ENCODE peak calls at places on chromosomes 11 and 22, in nine cellular contexts. One of them, this sample, is unnamed.
A peak's percentile ranks its signal among the peaks of the same experiment; 100 is the strongest.

GRCh38 chr11:94897330-94897768 is 76.0 kb downstream of the CWC15 start:
- DNase-seq in left ventricle myocardium inferior: peak; percentile 43
- DNase-seq in cardiac muscle cell: peak; percentile 70
- DNase-seq in neural crest cell: peak; percentile 39
- DNase-seq in fibroblast of mammary gland: peak; percentile 62
- DNase-seq in Calu3: peak; percentile 26
- DNase-seq in MCF 10A: peak; percentile 62
- DNase-seq in astrocyte of the spinal cord: peak; percentile 64
- DNase-seq in GM12865: peak; percentile 45
- DNase-seq in this sample: no peak

GRCh38 chr22:42943981-42944380 is 71.0 kb downstream of the PACSIN2 start:
- DNase-seq in left ventricle myocardium inferior: no peak
- DNase-seq in cardiac muscle cell: no peak
- DNase-seq in neural crest cell: no peak
- DNase-seq in fibroblast of mammary gland: no peak
- DNase-seq in Calu3: no peak
- DNase-seq in MCF 10A: no peak
- DNase-seq in astrocyte of the spinal cord: no peak
- DNase-seq in GM12865: no peak
- DNase-seq in this sample: no peak

GRCh38 chr11:40274017-40274416 is 1185.4 kb downstream of the LRRC4C start:
- DNase-seq in left ventricle myocardium inferior: no peak
- DNase-seq in cardiac muscle cell: peak; percentile 39
- DNase-seq in neural crest cell: no peak
- DNase-seq in fibroblast of mammary gland: no peak
- DNase-seq in Calu3: no peak
- DNase-seq in MCF 10A: peak; percentile 39
- DNase-seq in astrocyte of the spinal cord: peak; percentile 88
- DNase-seq in GM12865: no peak
- DNase-seq in this sample: no peak

GRCh38 chr22:22089459-22090308 is 107.1 kb upstream of the TOP3B start:
- DNase-seq in left ventricle myocardium inferior: no peak
- DNase-seq in cardiac muscle cell: no peak
- DNase-seq in neural crest cell: no peak
- DNase-seq in fibroblast of mammary gland: no peak
- DNase-seq in Calu3: no peak
- DNase-seq in MCF 10A: no peak
- DNase-seq in astrocyte of the spinal cord: no peak
- DNase-seq in GM12865: no peak
- DNase-seq in this sample: no peak

GRCh38 chr22:23565942-23566715 is 14.0 kb downstream of the IGLL1 start:
- DNase-seq in left ventricle myocardium inferior: no peak
- DNase-seq in cardiac muscle cell: peak; percentile 6
- DNase-seq in neural crest cell: peak; percentile 64
- DNase-seq in fibroblast of mammary gland: no peak
- DNase-seq in Calu3: peak; percentile 23
- DNase-seq in MCF 10A: no peak
- DNase-seq in astrocyte of the spinal cord: no peak
- DNase-seq in GM12865: no peak
- DNase-seq in this sample: no peak

GRCh38 chr11:34105957-34106504 is 602 bp downstream of the NAT10 start:
- DNase-seq in left ventricle myocardium inferior: no peak
- DNase-seq in cardiac muscle cell: no peak
- DNase-seq in neural crest cell: no peak
- DNase-seq in fibroblast of mammary gland: peak; percentile 23
- DNase-seq in Calu3: no peak
- DNase-seq in MCF 10A: no peak
- DNase-seq in astrocyte of the spinal cord: peak; percentile 10
- DNase-seq in GM12865: no peak
- DNase-seq in this sample: no peak

GRCh38 chr11:125931681-125932080 is 14.2 kb upstream of the VSIG10L2 start:
- DNase-seq in left ventricle myocardium inferior: no peak
- DNase-seq in cardiac muscle cell: no peak
- DNase-seq in neural crest cell: no peak
- DNase-seq in fibroblast of mammary gland: no peak
- DNase-seq in Calu3: no peak
- DNase-seq in MCF 10A: no peak
- DNase-seq in astrocyte of the spinal cord: no peak
- DNase-seq in GM12865: no peak
- DNase-seq in this sample: no peak

GRCh38 chr11:110076388-110076965 is 16.7 kb upstream of the ZC3H12C start:
- DNase-seq in left ventricle myocardium inferior: no peak
- DNase-seq in cardiac muscle cell: no peak
- DNase-seq in neural crest cell: no peak
- DNase-seq in fibroblast of mammary gland: peak; percentile 50
- DNase-seq in Calu3: no peak
- DNase-seq in MCF 10A: peak; percentile 73
- DNase-seq in astrocyte of the spinal cord: no peak
- DNase-seq in GM12865: no peak
- DNase-seq in this sample: no peak

GRCh38 chr22:27785818-27786217 is 15.7 kb downstream of the MN1 start:
- DNase-seq in left ventricle myocardium inferior: no peak
- DNase-seq in cardiac muscle cell: no peak
- DNase-seq in neural crest cell: no peak
- DNase-seq in fibroblast of mammary gland: no peak
- DNase-seq in Calu3: no peak
- DNase-seq in MCF 10A: no peak
- DNase-seq in astrocyte of the spinal cord: no peak
- DNase-seq in GM12865: no peak
- DNase-seq in this sample: no peak

GRCh38 chr11:34053161-34053686 is 1.7 kb downstream of the CAPRIN1 start:
- DNase-seq in left ventricle myocardium inferior: peak; percentile 72
- DNase-seq in cardiac muscle cell: peak; percentile 79
- DNase-seq in neural crest cell: peak; percentile 49
- DNase-seq in fibroblast of mammary gland: peak; percentile 73
- DNase-seq in Calu3: peak; percentile 79
- DNase-seq in MCF 10A: peak; percentile 74
- DNase-seq in astrocyte of the spinal cord: peak; percentile 76
- DNase-seq in GM12865: peak; percentile 89
- DNase-seq in this sample: peak; percentile 74

GRCh38 chr11:84558085-84558905 is 1068.8 kb downstream of the DLG2 start:
- DNase-seq in left ventricle myocardium inferior: no peak
- DNase-seq in cardiac muscle cell: peak; percentile 65
- DNase-seq in neural crest cell: peak; percentile 8
- DNase-seq in fibroblast of mammary gland: peak; percentile 66
- DNase-seq in Calu3: peak; percentile 20
- DNase-seq in MCF 10A: peak; percentile 57
- DNase-seq in astrocyte of the spinal cord: peak; percentile 64
- DNase-seq in GM12865: peak; percentile 54
- DNase-seq in this sample: no peak

GRCh38 chr11:112227471-112227870 is 1.2 kb downstream of the PTS start:
- DNase-seq in left ventricle myocardium inferior: no peak
- DNase-seq in cardiac muscle cell: no peak
- DNase-seq in neural crest cell: no peak
- DNase-seq in fibroblast of mammary gland: peak; percentile 8
- DNase-seq in Calu3: no peak
- DNase-seq in MCF 10A: no peak
- DNase-seq in astrocyte of the spinal cord: no peak
- DNase-seq in GM12865: no peak
- DNase-seq in this sample: no peak

GRCh38 chr11:15903246-15903645 is 453.1 kb downstream of the SOX6 start:
- DNase-seq in left ventricle myocardium inferior: no peak
- DNase-seq in cardiac muscle cell: no peak
- DNase-seq in neural crest cell: no peak
- DNase-seq in fibroblast of mammary gland: no peak
- DNase-seq in Calu3: peak; percentile 17
- DNase-seq in MCF 10A: peak; percentile 61
- DNase-seq in astrocyte of the spinal cord: no peak
- DNase-seq in GM12865: no peak
- DNase-seq in this sample: no peak

GRCh38 chr11:134521452-134522289 is 109.6 kb upstream of the B3GAT1 start:
- DNase-seq in left ventricle myocardium inferior: no peak
- DNase-seq in cardiac muscle cell: no peak
- DNase-seq in neural crest cell: no peak
- DNase-seq in fibroblast of mammary gland: no peak
- DNase-seq in Calu3: no peak
- DNase-seq in MCF 10A: no peak
- DNase-seq in astrocyte of the spinal cord: no peak
- DNase-seq in GM12865: no peak
- DNase-seq in this sample: no peak

GRCh38 chr11:69174841-69175240 is 19.1 kb downstream of the SMIM38 start:
- DNase-seq in left ventricle myocardium inferior: no peak
- DNase-seq in cardiac muscle cell: no peak
- DNase-seq in neural crest cell: no peak
- DNase-seq in fibroblast of mammary gland: no peak
- DNase-seq in Calu3: no peak
- DNase-seq in MCF 10A: no peak
- DNase-seq in astrocyte of the spinal cord: no peak
- DNase-seq in GM12865: no peak
- DNase-seq in this sample: no peak

GRCh38 chr11:2741377-2742131 is 41.8 kb upstream of the KCNQ1OT1 start:
- DNase-seq in left ventricle myocardium inferior: peak; percentile 18
- DNase-seq in cardiac muscle cell: peak; percentile 93
- DNase-seq in neural crest cell: no peak
- DNase-seq in fibroblast of mammary gland: peak; percentile 83
- DNase-seq in Calu3: no peak
- DNase-seq in MCF 10A: peak; percentile 79
- DNase-seq in astrocyte of the spinal cord: peak; percentile 77
- DNase-seq in GM12865: no peak
- DNase-seq in this sample: no peak

GRCh38 chr11:93131709-93132108 is 66.1 kb downstream of the SLC36A4 start:
- DNase-seq in left ventricle myocardium inferior: no peak
- DNase-seq in cardiac muscle cell: peak; percentile 3
- DNase-seq in neural crest cell: no peak
- DNase-seq in fibroblast of mammary gland: no peak
- DNase-seq in Calu3: no peak
- DNase-seq in MCF 10A: peak; percentile 31
- DNase-seq in astrocyte of the spinal cord: no peak
- DNase-seq in GM12865: no peak
- DNase-seq in this sample: no peak

GRCh38 chr22:19734837-19735382 is 11.6 kb downstream of the GP1BB start:
- DNase-seq in left ventricle myocardium inferior: no peak
- DNase-seq in cardiac muscle cell: no peak
- DNase-seq in neural crest cell: no peak
- DNase-seq in fibroblast of mammary gland: no peak
- DNase-seq in Calu3: no peak
- DNase-seq in MCF 10A: no peak
- DNase-seq in astrocyte of the spinal cord: no peak
- DNase-seq in GM12865: no peak
- DNase-seq in this sample: no peak
- TF ChIP-seq CTCF in left ventricle myocardium inferior: no peak
- TF ChIP-seq CTCF in cardiac muscle cell: no peak
- TF ChIP-seq CTCF in neural crest cell: no peak
- TF ChIP-seq CTCF in fibroblast of mammary gland: no peak
- TF ChIP-seq CTCF in Calu3: no peak
- TF ChIP-seq CTCF in MCF 10A: no peak
- TF ChIP-seq CTCF in astrocyte of the spinal cord: no peak
- TF ChIP-seq CTCF in GM12865: no peak
- TF ChIP-seq CTCF in this sample: no peak

DNA sequence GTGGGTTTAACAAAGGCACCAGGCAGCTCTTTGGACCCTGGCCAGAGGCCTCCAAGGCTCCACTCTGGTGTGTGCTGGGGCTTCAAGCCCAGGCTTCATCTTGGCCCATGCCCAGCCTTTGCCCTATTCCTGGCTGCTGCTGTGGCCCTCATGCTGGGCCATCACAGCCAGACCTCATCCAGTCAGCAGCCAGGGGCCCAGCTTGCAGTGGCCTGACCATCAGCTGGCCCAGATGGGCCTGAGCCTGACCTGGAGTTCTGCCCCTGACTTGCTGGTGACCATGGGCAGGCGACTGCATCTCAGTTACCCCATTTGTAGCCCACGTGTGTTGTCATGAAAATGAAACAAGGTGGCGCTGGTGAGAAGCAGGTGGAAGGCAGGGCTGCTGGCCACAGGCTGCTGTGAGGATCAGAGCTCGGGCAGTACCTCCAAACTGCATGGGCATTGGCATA is 76.1 kb downstream of the MED15 start:
- DNase-seq in left ventricle myocardium inferior: peak; percentile 64
- DNase-seq in cardiac muscle cell: no peak
- DNase-seq in neural crest cell: no peak
- DNase-seq in fibroblast of mammary gland: no peak
- DNase-seq in Calu3: no peak
- DNase-seq in MCF 10A: no peak
- DNase-seq in astrocyte of the spinal cord: no peak
- DNase-seq in GM12865: no peak
- DNase-seq in this sample: no peak
- TF ChIP-seq CTCF in left ventricle myocardium inferior: no peak
- TF ChIP-seq CTCF in cardiac muscle cell: peak; percentile 4
- TF ChIP-seq CTCF in neural crest cell: no peak
- TF ChIP-seq CTCF in fibroblast of mammary gland: peak; percentile 4
- TF ChIP-seq CTCF in Calu3: no peak
- TF ChIP-seq CTCF in MCF 10A: peak; percentile 7
- TF ChIP-seq CTCF in astrocyte of the spinal cord: peak; percentile 26
- TF ChIP-seq CTCF in GM12865: no peak
- TF ChIP-seq CTCF in this sample: no peak

GRCh38 chr22:38967451-38968450 is 10.3 kb downstream of the APOBEC3A start:
- DNase-seq in left ventricle myocardium inferior: no peak
- DNase-seq in cardiac muscle cell: no peak
- DNase-seq in neural crest cell: no peak
- DNase-seq in fibroblast of mammary gland: no peak
- DNase-seq in Calu3: no peak
- DNase-seq in MCF 10A: no peak
- DNase-seq in astrocyte of the spinal cord: no peak
- DNase-seq in GM12865: peak; percentile 46
- DNase-seq in this sample: no peak
- TF ChIP-seq CTCF in left ventricle myocardium inferior: no peak
- TF ChIP-seq CTCF in cardiac muscle cell: no peak
- TF ChIP-seq CTCF in neural crest cell: no peak
- TF ChIP-seq CTCF in fibroblast of mammary gland: no peak
- TF ChIP-seq CTCF in Calu3: no peak
- TF ChIP-seq CTCF in MCF 10A: no peak
- TF ChIP-seq CTCF in astrocyte of the spinal cord: no peak
- TF ChIP-seq CTCF in GM12865: no peak
- TF ChIP-seq CTCF in this sample: no peak

GRCh38 chr22:31250740-31251330 is 38.7 kb downstream of the LIMK2 start:
- DNase-seq in left ventricle myocardium inferior: no peak
- DNase-seq in cardiac muscle cell: peak; percentile 51
- DNase-seq in neural crest cell: no peak
- DNase-seq in fibroblast of mammary gland: no peak
- DNase-seq in Calu3: no peak
- DNase-seq in MCF 10A: peak; percentile 54
- DNase-seq in astrocyte of the spinal cord: no peak
- DNase-seq in GM12865: no peak
- DNase-seq in this sample: no peak
- TF ChIP-seq CTCF in left ventricle myocardium inferior: no peak
- TF ChIP-seq CTCF in cardiac muscle cell: no peak
- TF ChIP-seq CTCF in neural crest cell: no peak
- TF ChIP-seq CTCF in fibroblast of mammary gland: no peak
- TF ChIP-seq CTCF in Calu3: no peak
- TF ChIP-seq CTCF in MCF 10A: no peak
- TF ChIP-seq CTCF in astrocyte of the spinal cord: no peak
- TF ChIP-seq CTCF in GM12865: no peak
- TF ChIP-seq CTCF in this sample: no peak

GRCh38 chr11:29268733-29269132 is 748.1 kb downstream of the KCNA4 start:
- DNase-seq in left ventricle myocardium inferior: no peak
- DNase-seq in cardiac muscle cell: no peak
- DNase-seq in neural crest cell: no peak
- DNase-seq in fibroblast of mammary gland: no peak
- DNase-seq in Calu3: no peak
- DNase-seq in MCF 10A: no peak
- DNase-seq in astrocyte of the spinal cord: no peak
- DNase-seq in GM12865: no peak
- DNase-seq in this sample: no peak

GRCh38 chr11:29271616-29272015 is 745.2 kb downstream of the KCNA4 start:
- DNase-seq in left ventricle myocardium inferior: no peak
- DNase-seq in cardiac muscle cell: no peak
- DNase-seq in neural crest cell: no peak
- DNase-seq in fibroblast of mammary gland: no peak
- DNase-seq in Calu3: no peak
- DNase-seq in MCF 10A: no peak
- DNase-seq in astrocyte of the spinal cord: no peak
- DNase-seq in GM12865: no peak
- DNase-seq in this sample: no peak

GRCh38 chr11:29272019-29272654 is 744.7 kb downstream of the KCNA4 start:
- DNase-seq in left ventricle myocardium inferior: no peak
- DNase-seq in cardiac muscle cell: peak; percentile 63
- DNase-seq in neural crest cell: no peak
- DNase-seq in fibroblast of mammary gland: peak; percentile 52
- DNase-seq in Calu3: peak; percentile 17
- DNase-seq in MCF 10A: peak; percentile 47
- DNase-seq in astrocyte of the spinal cord: peak; percentile 61
- DNase-seq in GM12865: no peak
- DNase-seq in this sample: no peak
- TF ChIP-seq CTCF in left ventricle myocardium inferior: no peak
- TF ChIP-seq CTCF in cardiac muscle cell: peak; percentile 67
- TF ChIP-seq CTCF in neural crest cell: peak; percentile 18
- TF ChIP-seq CTCF in fibroblast of mammary gland: peak; percentile 56
- TF ChIP-seq CTCF in Calu3: no peak
- TF ChIP-seq CTCF in MCF 10A: peak; percentile 50
- TF ChIP-seq CTCF in astrocyte of the spinal cord: peak; percentile 67
- TF ChIP-seq CTCF in GM12865: peak; percentile 12
- TF ChIP-seq CTCF in this sample: peak; percentile 25